ENCODE peak calls at places on chromosomes 6 and 20, in ten cellular contexts. I is CD4-positive, alpha-beta memory T cell; L is OCI-LY7; E is neural progenitor cell; R is left ventricle myocardium inferior; W is BJ; B is K562; Q is naive thymus-derived CD4-positive, alpha-beta T cell; F is CD8-positive, alpha-beta memory T cell; P is lower lobe of right lung. D is an unnamed sample.

GRCh38 chr20:23188377-23189169 is 102.4 kb upstream of the CD93 start:
- DNase-seq in I (no peak), L (no peak), E (no peak), R (no peak), W (no peak), B (no peak), Q (no peak), F (no peak), P (no peak), D (no peak)

GRCh38 chr6:2999621-3000455 is at the start of gene NQO2:
- DNase-seq in I (peak; percentile 85), L (peak; percentile 88), E (peak; percentile 97), R (peak; percentile 95), W (no peak), B (peak; percentile 100), Q (peak; percentile 68), F (peak; percentile 90), P (peak; percentile 94), D (peak; percentile 88)

GRCh38 chr6:124026645-124027044 is 223.0 kb downstream of the NKAIN2 start:
- DNase-seq in I (no peak), L (no peak), E (no peak), R (no peak), W (no peak), B (no peak), Q (no peak), F (no peak), P (no peak), D (no peak)

GRCh38 chr6:44115866-44116265 is 11.4 kb downstream of the MRPL14 start:
- DNase-seq in I (no peak), L (no peak), E (no peak), R (no peak), W (no peak), B (no peak), Q (no peak), F (no peak), P (no peak), D (peak; percentile 84)

GRCh38 chr6:86856937-86857563 is 80.3 kb upstream of the HTR1E start:
- DNase-seq in I (no peak), L (peak; percentile 58), E (peak; percentile 71), R (no peak), W (no peak), B (peak; percentile 10), Q (no peak), F (no peak), P (no peak), D (no peak)

GRCh38 chr20:56158489-56158888 is 90.0 kb upstream of the MC3R start:
- DNase-seq in I (no peak), L (no peak), E (no peak), R (no peak), W (no peak), B (no peak), Q (no peak), F (no peak), P (no peak), D (no peak)

GRCh38 chr20:12966468-12967085 is 42.2 kb upstream of the SPTLC3 start:
- DNase-seq in I (no peak), L (no peak), E (peak; percentile 23), R (no peak), W (no peak), B (no peak), Q (no peak), F (no peak), P (no peak), D (no peak)

GRCh38 chr6:42148058-42148457 is 5.6 kb upstream of the C6orf132 start:
- DNase-seq in I (no peak), L (no peak), E (no peak), R (no peak), W (no peak), B (peak; percentile 56), Q (no peak), F (no peak), P (no peak), D (no peak)

GRCh38 chr6:30752164-30752927 is 8.0 kb upstream of the IER3 start:
- DNase-seq in I (no peak), L (no peak), E (no peak), R (peak; percentile 91), W (peak; percentile 100), B (no peak), Q (no peak), F (no peak), P (peak; percentile 87), D (peak; percentile 100)

GRCh38 chr20:9114709-9115108 is 45.8 kb downstream of the PLCB4 start:
- DNase-seq in I (no peak), L (no peak), E (peak; percentile 12), R (no peak), W (no peak), B (no peak), Q (no peak), F (no peak), P (no peak), D (no peak)

GRCh38 chr6:43833223-43833995 is 63.4 kb downstream of the VEGFA start:
- DNase-seq in I (no peak), L (no peak), E (no peak), R (no peak), W (no peak), B (no peak), Q (no peak), F (no peak), P (no peak), D (no peak)

GRCh38 chr6:125363010-125363359 is 61.2 kb upstream of the HDDC2 start:
- DNase-seq in I (no peak), L (no peak), E (no peak), R (no peak), W (no peak), B (no peak), Q (no peak), F (no peak), P (no peak), D (no peak)

GRCh38 chr6:44494011-44494501 is 106.5 kb downstream of the CDC5L start:
- DNase-seq in I (no peak), L (no peak), E (no peak), R (no peak), W (peak; percentile 57), B (peak; percentile 73), Q (no peak), F (no peak), P (no peak), D (no peak)

GRCh38 chr6:28393912-28394662 is 5.5 kb downstream of the ZSCAN12 start:
- DNase-seq in I (no peak), L (no peak), E (peak; percentile 14), R (no peak), W (no peak), B (no peak), Q (no peak), F (no peak), P (no peak), D (no peak)

GRCh38 chr6:105753184-105754097 is 332.7 kb upstream of the PRDM1 start:
- DNase-seq in I (no peak), L (no peak), E (peak; percentile 21), R (no peak), W (no peak), B (no peak), Q (no peak), F (no peak), P (no peak), D (no peak)

GRCh38 chr6:10555625-10556309 is 34.6 kb downstream of the GCNT2 start:
- DNase-seq in I (no peak), L (no peak), E (peak; percentile 84), R (peak; percentile 65), W (no peak), B (no peak), Q (no peak), F (no peak), P (peak; percentile 65), D (peak; percentile 70)

GRCh38 chr6:7617954-7618764 is 28.2 kb downstream of the SNRNP48 start:
- DNase-seq in I (no peak), L (no peak), E (no peak), R (no peak), W (peak; percentile 73), B (no peak), Q (no peak), F (no peak), P (peak; percentile 70), D (no peak)

GRCh38 chr6:166423051-166423745 is 40.5 kb upstream of the MPC1 start:
- DNase-seq in I (no peak), L (no peak), E (no peak), R (no peak), W (no peak), B (no peak), Q (no peak), F (no peak), P (no peak), D (no peak)

GRCh38 chr6:99507648-99508047 is 7.6 kb downstream of the USP45 start:
- DNase-seq in I (no peak), L (no peak), E (no peak), R (no peak), W (no peak), B (no peak), Q (no peak), F (no peak), P (no peak), D (no peak)

GRCh38 chr6:99501762-99502161 is 13.5 kb downstream of the USP45 start:
- DNase-seq in I (no peak), L (no peak), E (no peak), R (no peak), W (no peak), B (no peak), Q (no peak), F (no peak), P (no peak), D (no peak)
- H3K36me3 ChIP-seq in I (peaks cover 15% of the 10 kb centered on the region), L (peaks cover 52% of the 10 kb centered on the region), E (no peaks in the 10 kb centered on the region), R (peaks cover 52% of the 10 kb centered on the region), W (peaks cover 3% of the 10 kb centered on the region), B (peaks cover 83% of the 10 kb centered on the region), Q (peaks cover 9% of the 10 kb centered on the region), F (peaks cover 8% of the 10 kb centered on the region), P (peaks cover 53% of the 10 kb centered on the region), D (peaks cover 51% of the 10 kb centered on the region)

GRCh38 chr6:108988291-108988690 is 106.4 kb downstream of the SESN1 start:
- DNase-seq in I (no peak), L (no peak), E (no peak), R (no peak), W (no peak), B (no peak), Q (no peak), F (no peak), P (no peak), D (no peak)
- H3K36me3 ChIP-seq in I (peaks cover 47% of the 10 kb centered on the region), L (peaks cover 10% of the 10 kb centered on the region), E (peaks cover 8% of the 10 kb centered on the region), R (peaks cover 80% of the 10 kb centered on the region), W (peaks cover 9% of the 10 kb centered on the region), B (peaks cover 5% of the 10 kb centered on the region), Q (peaks cover 38% of the 10 kb centered on the region), F (peaks cover 34% of the 10 kb centered on the region), P (peaks cover 64% of the 10 kb centered on the region), D (peaks cover 52% of the 10 kb centered on the region)

DNA sequence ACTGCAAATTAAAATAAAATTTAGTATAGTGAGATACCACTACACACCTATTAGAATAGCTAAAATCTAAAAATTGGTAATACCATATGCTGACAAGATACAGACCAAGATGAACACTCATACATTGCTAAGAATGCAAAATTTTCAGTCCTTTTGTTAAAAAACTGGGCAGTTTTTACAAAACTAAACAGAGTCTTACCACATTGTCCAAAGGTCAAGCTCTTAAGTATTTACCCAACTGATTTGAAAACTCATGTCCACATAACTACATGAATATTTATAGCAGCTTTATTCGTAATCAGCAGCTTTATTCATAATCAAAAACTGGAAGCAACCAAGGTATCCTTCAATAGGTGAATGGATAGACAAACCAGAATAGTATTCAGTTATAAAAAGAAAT is 10.0 kb downstream of the POLR3F start:
- DNase-seq in I (no peak), L (no peak), E (no peak), R (no peak), W (no peak), B (no peak), Q (no peak), F (no peak), P (no peak), D (no peak)
- H3K36me3 ChIP-seq in I (peaks cover 39% of the 10 kb centered on the region), L (peaks cover 84% of the 10 kb centered on the region), E (peaks cover 37% of the 10 kb centered on the region), R (peaks cover 84% of the 10 kb centered on the region), W (peaks cover 3% of the 10 kb centered on the region), B (peaks cover 52% of the 10 kb centered on the region), Q (peaks cover 52% of the 10 kb centered on the region), F (peaks cover 18% of the 10 kb centered on the region), P (peaks cover 97% of the 10 kb centered on the region), D (peaks cover 87% of the 10 kb centered on the region)

GRCh38 chr20:37239026-37239451 is 22.6 kb downstream of the GHRH start:
- DNase-seq in I (no peak), L (no peak), E (no peak), R (no peak), W (no peak), B (no peak), Q (no peak), F (no peak), P (no peak), D (peak; percentile 45)
- H3K36me3 ChIP-seq in I (peaks cover 83% of the 10 kb centered on the region), L (peaks cover 98% of the 10 kb centered on the region), E (peaks cover 42% of the 10 kb centered on the region), R (peaks cover 73% of the 10 kb centered on the region), W (peaks cover 29% of the 10 kb centered on the region), B (peaks cover 94% of the 10 kb centered on the region), Q (peaks cover 97% of the 10 kb centered on the region), F (peaks cover 62% of the 10 kb centered on the region), P (peaks cover 100% of the 10 kb centered on the region), D (peaks cover 96% of the 10 kb centered on the region)

D was measured in RWPE2.